ENCODE peak calls at places on chromosomes 12 and 14, in four cellular contexts. O is stimulated activated naive CD8-positive, alpha-beta T cell treated with anti-CD3 and anti-CD28 coated beads, Interleukin-15, amount 100 ng/mL, for 72 hours; U is nucleus accumbens; P is activated naive CD4-positive, alpha-beta T cell treated with Interleukin-2 at 50 U/mL for 16 hours. Q is an unnamed sample.

GRCh38 chr12:116338064-116338872 is 60.8 kb upstream of the MED13L start:
- DNase-seq in O (no peak), U (no peak), P (no peak), Q (no peak)

GRCh38 chr12:29073631-29074239 is 75.3 kb upstream of the FAR2 start:
- DNase-seq in O (no peak), U (no peak), P (no peak), Q (no peak)

GRCh38 chr12:116406529-116406928 is 129.0 kb upstream of the MED13L start:
- DNase-seq in O (no peak), U (no peak), P (no peak), Q (no peak)

GRCh38 chr12:49868449-49868848 is 25.5 kb upstream of the BCDIN3D start:
- DNase-seq in O (no peak), U (no peak), P (no peak), Q (no peak)

GRCh38 chr12:122691566-122691965 is 11.6 kb downstream of the HCAR2 start:
- DNase-seq in O (no peak), U (no peak), P (no peak), Q (no peak)

GRCh38 chr12:51395283-51396230 is 4.4 kb upstream of the GALNT6 start:
- DNase-seq in O (peak; percentile 53), U (no peak), P (peak; percentile 8), Q (peak; percentile 28)

GRCh38 chr14:54564071-54564798 is 2.7 kb upstream of the SAMD4A start:
- DNase-seq in O (no peak), U (no peak), P (no peak), Q (no peak)

GRCh38 chr12:6533653-6534157 is 612 bp upstream of the GAPDH start:
- DNase-seq in O (no peak), U (peak; percentile 91), P (peak; percentile 60), Q (peak; percentile 46)

GRCh38 chr14:59254146-59254910 is 65.9 kb downstream of the DAAM1 start:
- DNase-seq in O (no peak), U (peak; percentile 1), P (no peak), Q (no peak)

GRCh38 chr14:47300801-47301200 is 374.6 kb downstream of the MDGA2 start:
- DNase-seq in O (no peak), U (no peak), P (no peak), Q (no peak)

GRCh38 chr14:85519661-85520305 is 10.2 kb upstream of the FLRT2 start:
- DNase-seq in O (no peak), U (no peak), P (no peak), Q (no peak)

GRCh38 chr14:32932921-32933622 is 5.6 kb upstream of the NPAS3 start:
- DNase-seq in O (no peak), U (peak; percentile 67), P (no peak), Q (no peak)

GRCh38 chr14:34424488-34424887 is 37.6 kb downstream of the SPTSSA start:
- DNase-seq in O (no peak), U (no peak), P (no peak), Q (no peak)

GRCh38 chr12:27541031-27541719 is 17.2 kb downstream of the PPFIBP1 start:
- DNase-seq in O (no peak), U (no peak), P (no peak), Q (no peak)

GRCh38 chr14:33477752-33478151 is 473.1 kb downstream of the EGLN3 start:
- DNase-seq in O (no peak), U (peak; percentile 22), P (no peak), Q (no peak)

GRCh38 chr12:91662021-91662420 is 479.4 kb upstream of the DCN start:
- DNase-seq in O (no peak), U (no peak), P (no peak), Q (no peak)

GRCh38 chr12:119693006-119693405 is 25.1 kb downstream of the PRKAB1 start:
- DNase-seq in O (no peak), U (no peak), P (no peak), Q (no peak)

GRCh38 chr14:56487090-56487667 is 92.4 kb upstream of the TMEM260 start:
- DNase-seq in O (no peak), U (no peak), P (no peak), Q (no peak)

GRCh38 chr14:92360666-92361370 is 37.9 kb downstream of the SLC24A4 start:
- DNase-seq in O (no peak), U (no peak), P (no peak), Q (no peak)

GRCh38 chr12:87816186-87816585 is 213.0 kb downstream of the C12orf50 start:
- DNase-seq in O (no peak), U (no peak), P (no peak), Q (no peak)

GRCh38 chr12:18482601-18483120 is 221.3 kb downstream of the PIK3C2G start:
- DNase-seq in O (no peak), U (no peak), P (no peak), Q (no peak)

GRCh38 chr14:73143003-73143402 is 6.7 kb downstream of the PSEN1 start:
- DNase-seq in O (no peak), U (peak; percentile 74), P (no peak), Q (no peak)

GRCh38 chr12:80400591-80400991 is 43.4 kb upstream of the PTPRQ start:
- DNase-seq in O (no peak), U (no peak), P (no peak), Q (no peak)

GRCh38 chr12:89980236-89980635 is 271.6 kb upstream of the ATP2B1 start:
- DNase-seq in O (no peak), U (no peak), P (no peak), Q (no peak)

GRCh38 chr12:22285871-22286270 is 48.6 kb downstream of the ST8SIA1 start:
- DNase-seq in O (no peak), U (no peak), P (no peak), Q (no peak)

GRCh38 chr12:72075401-72075800 is 136.8 kb downstream of the TPH2 start:
- DNase-seq in O (no peak), U (no peak), P (no peak), Q (no peak)